ENCODE peak calls at places on chromosome 22, in six cellular contexts. C is activated naive CD4-positive, alpha-beta T cell; Y is MCF 10A; B is left ventricle myocardium inferior; A is LHCN-M2; S is iris pigment epithelial cell. D is an unnamed sample.

GRCh38 chr22:31123292-31123602 is 481 bp downstream of the INPP5J start:
- DNase-seq in Y (no peak), S (no peak), C (no peak), B (no peak), A (no peak), D (no peak)

GRCh38 chr22:19621372-19622060 is 92.8 kb upstream of the SEPTIN5 start:
- DNase-seq in B (no peak), A (no peak), C (no peak), S (peak), Y (no peak), D (no peak)

GRCh38 chr22:33565580-33565995 is 354.7 kb downstream of the LARGE1 start:
- DNase-seq in B (peak), A (no peak), Y (no peak), C (no peak), S (no peak), D (no peak)

GRCh38 chr22:37525746-37526350 is 6.6 kb upstream of the CARD10 start:
- DNase-seq in C (no peak), Y (no peak), A (no peak), B (no peak), S (no peak), D (no peak)

GRCh38 chr22:29750029-29750428 is 16.8 kb downstream of the ZMAT5 start:
- DNase-seq in S (no peak), Y (no peak), A (no peak), B (no peak), C (no peak), D (no peak)

GRCh38 chr22:29702931-29703594 is 16.7 kb upstream of the CABP7 start:
- DNase-seq in S (no peak), A (no peak), C (no peak), Y (no peak), B (peak), D (no peak)

GRCh38 chr22:23772315-23773246 is at the start of gene MMP11:
- DNase-seq in S (no peak), A (peak), C (no peak), B (peak), Y (peak), D (peak)

GRCh38 chr22:40450651-40451050 is 80.3 kb downstream of the SGSM3 start:
- DNase-seq in B (no peak), C (no peak), A (no peak), S (no peak), Y (no peak), D (no peak)

GRCh38 chr22:46036558-46037408 is 59.8 kb upstream of the WNT7B start:
- DNase-seq in Y (peak), A (peak), B (no peak), C (no peak), S (no peak), D (peak)

GRCh38 chr22:37626556-37627075 is 12.9 kb upstream of the SH3BP1 start:
- DNase-seq in Y (no peak), B (no peak), S (no peak), A (no peak), C (no peak), D (no peak)

GRCh38 chr22:18966748-18967147 is 30.7 kb upstream of the PRODH start:
- DNase-seq in Y (no peak), B (no peak), S (no peak), A (peak), C (no peak), D (no peak)

GRCh38 chr22:47797546-47797945 is 1035.1 kb downstream of the TBC1D22A start:
- DNase-seq in S (no peak), B (no peak), A (no peak), C (no peak), Y (no peak), D (no peak)

GRCh38 chr22:23219317-23219716 is 39.0 kb downstream of the BCR start:
- DNase-seq in B (no peak), A (no peak), Y (no peak), S (no peak), C (no peak), D (no peak)

GRCh38 chr22:39567135-39567946 is 3.2 kb upstream of the CACNA1I start:
- DNase-seq in B (no peak), S (no peak), A (no peak), C (no peak), Y (peak), D (no peak)

GRCh38 chr22:28175730-28176492 is 256.9 kb upstream of the PITPNB start:
- DNase-seq in C (no peak), A (no peak), B (no peak), S (no peak), Y (no peak), D (no peak)

GRCh38 chr22:37996079-37996478 is 11.7 kb upstream of the SOX10 start:
- DNase-seq in S (no peak), A (no peak), B (no peak), C (no peak), Y (peak), D (no peak)

GRCh38 chr22:36797334-36797733 is 19.5 kb downstream of the PVALB start:
- DNase-seq in B (no peak), S (no peak), C (no peak), A (no peak), Y (no peak), D (no peak)

GRCh38 chr22:46948411-46949144 is 186.1 kb downstream of the TBC1D22A start:
- DNase-seq in B (no peak), A (no peak), Y (no peak), C (no peak), S (no peak), D (no peak)

GRCh38 chr22:30903876-30904460 is 64.6 kb downstream of the MORC2 start:
- DNase-seq in A (no peak), B (no peak), S (no peak), Y (no peak), C (no peak), D (no peak)

GRCh38 chr22:42633013-42633412 is 7.4 kb downstream of the ATP5MGL start:
- DNase-seq in C (no peak), A (no peak), S (no peak), B (no peak), Y (no peak), D (no peak)

GRCh38 chr22:41799486-41800347 is 762 bp upstream of the CCDC134 start:
- DNase-seq in C (no peak), S (peak), A (no peak), B (peak), Y (no peak), D (peak)

GRCh38 chr22:28299760-28300159 is 379.9 kb downstream of the TTC28 start:
- DNase-seq in Y (no peak), C (no peak), S (peak), A (no peak), B (peak), D (no peak)

GRCh38 chr22:27213766-27214581 is 556.6 kb downstream of the MIAT start:
- DNase-seq in Y (no peak), S (peak), A (no peak), C (no peak), B (peak), D (no peak)

GRCh38 chr22:26461188-26461810 is 22.3 kb downstream of the HPS4 start:
- DNase-seq in Y (peak), S (peak), A (peak), B (peak), C (no peak), D (peak)

GRCh38 chr22:46251266-46251665 is 1.2 kb upstream of the CDPF1 start:
- DNase-seq in B (no peak), S (no peak), A (peak), Y (no peak), C (no peak), D (no peak)

GRCh38 chr22:25564979-25565677 is 653 bp downstream of the GRK3 start:
- DNase-seq in A (no peak), S (peak), C (no peak), Y (peak), B (peak), D (peak)

GRCh38 chr22:40484906-40485660 is 114.7 kb downstream of the SGSM3 start:
- DNase-seq in Y (peak), S (peak), C (no peak), A (peak), B (no peak), D (peak)

GRCh38 chr22:20650294-20651207 is 123.4 kb upstream of the SERPIND1 start:
- DNase-seq in Y (no peak), S (no peak), A (no peak), B (no peak), C (no peak), D (no peak)

GRCh38 chr22:50170453-50171318 is at the start of gene PANX2:
- DNase-seq in A (no peak), C (no peak), S (no peak), B (no peak), Y (no peak), D (no peak)

GRCh38 chr22:49593509-49593908 is 234.2 kb downstream of the BRD1 start:
- DNase-seq in Y (no peak), B (no peak), C (no peak), A (no peak), S (no peak), D (no peak)

GRCh38 chr22:38083931-38084631 is at the start of gene SLC16A8:
- DNase-seq in S (no peak), C (no peak), Y (no peak), B (no peak), A (no peak), D (peak)

GRCh38 chr22:49150801-49151221 is 676.9 kb downstream of the BRD1 start:
- DNase-seq in A (no peak), C (no peak), S (no peak), Y (no peak), B (no peak), D (no peak)

GRCh38 chr22:19106886-19107729 is 15.1 kb downstream of the DGCR2 start:
- DNase-seq in A (peak), Y (no peak), B (no peak), C (no peak), S (no peak), D (peak)

GRCh38 chr22:47923011-47923427 is 1160.6 kb downstream of the TBC1D22A start:
- DNase-seq in Y (no peak), S (no peak), C (no peak), A (no peak), B (no peak), D (no peak)

GRCh38 chr22:23673826-23674690 is 16.8 kb upstream of the RGL4 start:
- DNase-seq in S (no peak), B (no peak), C (no peak), A (no peak), Y (no peak), D (no peak)

GRCh38 chr22:20061481-20061861 is 18.6 kb upstream of the DGCR8 start:
- DNase-seq in Y (peak), C (no peak), B (no peak), A (peak), S (peak), D (no peak)

GRCh38 chr22:25960375-25960774 is 208.9 kb upstream of the SEZ6L start:
- DNase-seq in Y (no peak), C (no peak), A (no peak), B (no peak), S (no peak), D (no peak)

GRCh38 chr22:49968831-49969661 is 8.5 kb downstream of the PIM3 start:
- DNase-seq in A (no peak), B (peak), C (no peak), S (no peak), Y (no peak), D (no peak)

GRCh38 chr22:24185001-24185500 is 3.8 kb downstream of the SUSD2 start:
- DNase-seq in Y (no peak), C (no peak), B (peak), S (no peak), A (no peak), D (no peak)

D was measured in SJCRH30.